ENCODE peak calls at places on chromosomes 6 and 20, in four cellular contexts. M is iris pigment epithelial cell; U is OCI-LY7; X is activated CD4-positive, CD25-positive, alpha-beta regulatory T cell. K is an unnamed sample.

GRCh38 chr6:1267057-1267732 is 44.7 kb upstream of the FOXQ1 start:
- DNase-seq in M (peak; percentile 49), U (no peak), X (no peak), K (no peak)

GRCh38 chr20:9617062-9617461 is 102.7 kb downstream of the LAMP5 start:
- DNase-seq in M (peak; percentile 63), U (peak; percentile 78), X (peak; percentile 3), K (peak; percentile 66)

GRCh38 chr20:3663858-3664257 is 659 bp upstream of the GFRA4 start:
- DNase-seq in M (no peak), U (no peak), X (no peak), K (no peak)

GRCh38 chr6:89999154-89999553 is 104.9 kb downstream of the GJA10 start:
- DNase-seq in M (no peak), U (no peak), X (no peak), K (peak; percentile 26)

GRCh38 chr6:133108377-133108776 is 132.8 kb upstream of the EYA4 start:
- DNase-seq in M (peak; percentile 7), U (no peak), X (no peak), K (no peak)

GRCh38 chr6:3745566-3746118 is 5.9 kb downstream of the PXDC1 start:
- DNase-seq in M (no peak), U (no peak), X (no peak), K (no peak)

GRCh38 chr20:22312744-22313346 is 271.5 kb downstream of the FOXA2 start:
- DNase-seq in M (peak; percentile 32), U (peak; percentile 7), X (no peak), K (peak; percentile 48)

GRCh38 chr20:5865604-5866003 is 84.7 kb downstream of the TRMT6 start:
- DNase-seq in M (no peak), U (no peak), X (no peak), K (no peak)

GRCh38 chr20:34293119-34293518 is 10.0 kb downstream of the AHCY start:
- DNase-seq in M (no peak), U (no peak), X (no peak), K (no peak)

GRCh38 chr6:34383651-34384304 is 8.7 kb downstream of the NUDT3 start:
- DNase-seq in M (peak; percentile 45), U (no peak), X (no peak), K (no peak)

GRCh38 chr6:41965429-41966213 is 24.0 kb upstream of the CCND3 start:
- DNase-seq in M (no peak), U (no peak), X (no peak), K (no peak)

GRCh38 chr6:158854214-158855101 is 35.3 kb upstream of the EZR start:
- DNase-seq in M (peak; percentile 84), U (peak; percentile 60), X (no peak), K (no peak)

GRCh38 chr20:25081065-25081729 is 744 bp downstream of the VSX1 start:
- DNase-seq in M (no peak), U (no peak), X (no peak), K (peak; percentile 43)

GRCh38 chr6:150549577-150550184 is 50.0 kb upstream of the PLEKHG1 start:
- DNase-seq in M (peak; percentile 5), U (no peak), X (no peak), K (no peak)

GRCh38 chr6:17035994-17036393 is 65.9 kb upstream of the STMND1 start:
- DNase-seq in M (no peak), U (no peak), X (no peak), K (no peak)

GRCh38 chr6:35272005-35272404 is 12.5 kb downstream of the ZNF76 start:
- DNase-seq in M (no peak), U (no peak), X (no peak), K (no peak)

GRCh38 chr6:157718788-157719187 is 104.3 kb upstream of the SNX9 start:
- DNase-seq in M (no peak), U (no peak), X (no peak), K (no peak)

GRCh38 chr20:36378686-36379085 is 72.5 kb downstream of the DLGAP4 start:
- DNase-seq in M (no peak), U (no peak), X (no peak), K (no peak)

GRCh38 chr6:56368484-56368883 is 121.1 kb upstream of the COL21A1 start:
- DNase-seq in M (no peak), U (no peak), X (no peak), K (no peak)

GRCh38 chr6:72425003-72425681 is 196.7 kb upstream of the KCNQ5 start:
- DNase-seq in M (peak; percentile 92), U (no peak), X (no peak), K (peak; percentile 92)

GRCh38 chr20:35174458-35175216 is 2.8 kb downstream of the PROCR start:
- DNase-seq in M (no peak), U (no peak), X (no peak), K (no peak)

GRCh38 chr6:160032538-160032937 is 63.7 kb downstream of the IGF2R start:
- DNase-seq in M (no peak), U (no peak), X (no peak), K (no peak)